ENCODE peak calls at places on chromosome 20, in seven cellular contexts. H is adrenal gland, T is AG08395, I is GM04504, K is hippocampal formation, M is epithelial cell of proximal tubule, Y is NCI-H2171 treated with DMSO at 0.1 percent for 48 hours. E is an unnamed sample.

GRCh38 chr20:49701313-49701731 is 12.4 kb downstream of the B4GALT5 start:
- DNase-seq in H (peak), T (no peak), I (no peak), K (no peak), M (no peak), Y (peak), E (no peak)

GRCh38 chr20:35575958-35576357 is 34.1 kb downstream of the ERGIC3 start:
- DNase-seq in H (no peak), T (no peak), I (no peak), K (no peak), M (no peak), Y (no peak), E (no peak)

GRCh38 chr20:6708010-6708409 is 59.5 kb upstream of the BMP2 start:
- DNase-seq in H (peak), T (peak), I (peak), K (no peak), M (peak), Y (no peak), E (no peak)

GRCh38 chr20:34709044-34709835 is 5.1 kb downstream of the TP53INP2 start:
- DNase-seq in H (peak), T (peak), I (peak), K (peak), M (no peak), Y (peak), E (no peak)

GRCh38 chr20:36468149-36469000 is 72.9 kb upstream of the MYL9 start:
- DNase-seq in H (no peak), T (no peak), I (no peak), K (no peak), M (no peak), Y (peak), E (no peak)

GRCh38 chr20:39775110-39775509 is 813.0 kb downstream of the DHX35 start:
- DNase-seq in H (peak), T (peak), I (peak), K (no peak), M (no peak), Y (no peak), E (peak)

GRCh38 chr20:9555781-9556180 is 41.4 kb downstream of the LAMP5 start:
- DNase-seq in H (no peak), T (no peak), I (no peak), K (no peak), M (peak), Y (no peak), E (no peak)

GRCh38 chr20:49612127-49612738 is 44.3 kb upstream of the PTGIS start:
- DNase-seq in H (no peak), T (no peak), I (no peak), K (peak), M (no peak), Y (no peak), E (no peak)

GRCh38 chr20:16615199-16615598 is 42.0 kb upstream of the KIF16B start:
- DNase-seq in H (peak), T (peak), I (no peak), K (no peak), M (no peak), Y (peak), E (peak)

GRCh38 chr20:63696311-63696627 is 183 bp upstream of the TNFRSF6B start:
- DNase-seq in H (no peak), T (no peak), I (no peak), K (no peak), M (no peak), Y (no peak), E (no peak)

GRCh38 chr20:22728146-22728745 is 143.9 kb upstream of the FOXA2 start:
- DNase-seq in H (no peak), T (no peak), I (no peak), K (no peak), M (no peak), Y (no peak), E (no peak)

GRCh38 chr20:63635431-63636141 is 8.7 kb upstream of the GMEB2 start:
- DNase-seq in H (no peak), T (no peak), I (no peak), K (no peak), M (no peak), Y (no peak), E (no peak)

GRCh38 chr20:50792708-50793574 is 1.9 kb upstream of the BCAS4 start:
- DNase-seq in H (no peak), T (no peak), I (no peak), K (peak), M (no peak), Y (no peak), E (no peak)

GRCh38 chr20:35838213-35838612 is 66.4 kb downstream of the PHF20 start:
- DNase-seq in H (no peak), T (no peak), I (no peak), K (no peak), M (no peak), Y (no peak), E (no peak)

GRCh38 chr20:51084598-51084997 is 61.7 kb upstream of the KCNG1 start:
- DNase-seq in H (no peak), T (no peak), I (no peak), K (no peak), M (no peak), Y (no peak), E (no peak)

GRCh38 chr20:44737116-44737515 is 8.5 kb upstream of the KCNK15 start:
- DNase-seq in H (no peak), T (no peak), I (no peak), K (no peak), M (no peak), Y (no peak), E (no peak)

GRCh38 chr20:47019106-47019824 is 124.6 kb downstream of the EYA2 start:
- DNase-seq in H (no peak), T (peak), I (peak), K (no peak), M (no peak), Y (peak), E (peak)

GRCh38 chr20:50931048-50931305 is 260 bp downstream of the ADNP start:
- DNase-seq in H (no peak), T (no peak), I (no peak), K (no peak), M (no peak), Y (no peak), E (no peak)

GRCh38 chr20:50278377-50278683 is 87.7 kb downstream of the CEBPB start:
- DNase-seq in H (no peak), T (no peak), I (no peak), K (no peak), M (no peak), Y (no peak), E (no peak)

GRCh38 chr20:32203556-32204484 is 3.7 kb downstream of the PLAGL2 start:
- DNase-seq in H (no peak), T (no peak), I (no peak), K (peak), M (no peak), Y (no peak), E (no peak)

GRCh38 chr20:2798814-2799213 is 1.6 kb downstream of the CPXM1 start:
- DNase-seq in H (no peak), T (no peak), I (no peak), K (no peak), M (no peak), Y (no peak), E (no peak)

GRCh38 chr20:32534661-32535240 is 50.4 kb downstream of the NOL4L start:
- DNase-seq in H (no peak), T (no peak), I (no peak), K (no peak), M (no peak), Y (peak), E (no peak)

GRCh38 chr20:40813213-40813510 is 124.1 kb upstream of the MAFB start:
- DNase-seq in H (peak), T (no peak), I (no peak), K (no peak), M (no peak), Y (no peak), E (no peak)

GRCh38 chr20:23725102-23725501 is 25.6 kb downstream of the CST1 start:
- DNase-seq in H (no peak), T (no peak), I (no peak), K (no peak), M (no peak), Y (no peak), E (no peak)

GRCh38 chr20:37846573-37846972 is 56.4 kb upstream of the VSTM2L start:
- DNase-seq in H (no peak), T (no peak), I (no peak), K (no peak), M (no peak), Y (peak), E (no peak)

GRCh38 chr20:38805958-38806854 is 709 bp downstream of the PPP1R16B start:
- DNase-seq in H (no peak), T (no peak), I (no peak), K (no peak), M (no peak), Y (peak), E (no peak)

GRCh38 chr20:40286991-40287531 is 402.0 kb downstream of the MAFB start:
- DNase-seq in H (peak), T (no peak), I (no peak), K (no peak), M (no peak), Y (peak), E (no peak)

GRCh38 chr20:9374068-9374467 is 140.3 kb upstream of the LAMP5 start:
- DNase-seq in H (no peak), T (no peak), I (no peak), K (no peak), M (no peak), Y (peak), E (no peak)

GRCh38 chr20:1810926-1811620 is 84.1 kb upstream of the SIRPA start:
- DNase-seq in H (peak), T (peak), I (no peak), K (peak), M (no peak), Y (no peak), E (no peak)

GRCh38 chr20:31956556-31957220 is 4.8 kb upstream of the PDRG1 start:
- DNase-seq in H (no peak), T (no peak), I (no peak), K (no peak), M (no peak), Y (peak), E (no peak)

GRCh38 chr20:36454664-36455427 is 86.5 kb upstream of the MYL9 start:
- DNase-seq in H (peak), T (no peak), I (no peak), K (peak), M (no peak), Y (peak), E (no peak)

E was measured in AG04449.